ENCODE peak calls at places on chromosomes 4 and X, in seven cellular contexts. J is HCT116, Y is right lobe of liver, I is A549, N is testis, A is breast epithelium, S is GM12892. C is an unnamed sample.
A peak's percentile ranks its signal among the peaks of the same experiment; 100 is the strongest.

GRCh38 chr4:75660491-75660890 is 12.7 kb downstream of the G3BP2 start:
- DNase-seq in S (no peak), J (no peak), N (no peak), I (no peak), Y (no peak), A (no peak), C (no peak)

GRCh38 chr4:10611673-10612072 is 72.9 kb downstream of the CLNK start:
- DNase-seq in Y (no peak), N (no peak), S (no peak), A (no peak), J (peak; percentile 65), I (no peak), C (no peak)

GRCh38 chr4:119550857-119551532 is 77.6 kb downstream of the PDE5A start:
- DNase-seq in A (no peak), J (no peak), S (no peak), Y (no peak), N (no peak), I (no peak), C (no peak)

GRCh38 chrX:77505227-77505626 is 58.0 kb downstream of the FGF16 start:
- DNase-seq in J (no peak), Y (no peak), I (no peak), S (no peak), A (no peak), N (no peak), C (no peak)

GRCh38 chrX:149522914-149523313 is 17.8 kb upstream of the IDS start:
- DNase-seq in A (no peak), N (no peak), I (no peak), S (no peak), Y (peak; percentile 33), J (no peak), C (no peak)

GRCh38 chrX:7214251-7214650 is 66.3 kb upstream of the PUDP start:
- DNase-seq in A (no peak), J (no peak), S (no peak), N (no peak), I (no peak), Y (no peak), C (no peak)

GRCh38 chr4:187995322-187996207 is at the start of gene ZFP42:
- DNase-seq in A (no peak), J (no peak), I (no peak), N (no peak), S (no peak), Y (no peak), C (no peak)

GRCh38 chrX:154785711-154786110 is 19.6 kb downstream of the MPP1 start:
- DNase-seq in J (no peak), S (no peak), Y (no peak), I (no peak), A (no peak), N (no peak), C (no peak)

GRCh38 chr4:55175779-55176231 is 50.4 kb upstream of the KDR start:
- DNase-seq in J (peak; percentile 60), A (no peak), N (no peak), Y (no peak), I (no peak), S (no peak), C (no peak)

GRCh38 chr4:125388653-125389052 is 73.9 kb downstream of the FAT4 start:
- DNase-seq in S (no peak), A (no peak), J (no peak), I (no peak), Y (no peak), N (no peak), C (no peak)

GRCh38 chr4:77938560-77938959 is 75.9 kb downstream of the MRPL1 start:
- DNase-seq in I (no peak), Y (no peak), N (no peak), J (no peak), A (no peak), S (no peak), C (no peak)

GRCh38 chr4:99468891-99469290 is 33.7 kb upstream of the ADH7 start:
- DNase-seq in N (no peak), I (no peak), A (no peak), J (no peak), S (no peak), Y (no peak), C (no peak)

GRCh38 chr4:22389240-22389871 is 126.5 kb downstream of the ADGRA3 start:
- DNase-seq in I (peak; percentile 7), N (peak; percentile 74), A (no peak), J (peak; percentile 48), Y (peak; percentile 30), S (no peak), C (peak; percentile 60)

GRCh38 chr4:123035239-123035638 is 112.8 kb upstream of the NUDT6 start:
- DNase-seq in Y (no peak), A (no peak), J (no peak), N (no peak), I (no peak), S (no peak), C (no peak)

GRCh38 chr4:105976913-105977312 is 81.6 kb downstream of the NPNT start:
- DNase-seq in S (no peak), Y (no peak), I (no peak), A (no peak), N (no peak), J (no peak), C (no peak)

GRCh38 chr4:118904935-118905334 is 16.3 kb downstream of the SYNPO2 start:
- DNase-seq in Y (no peak), S (no peak), I (no peak), N (no peak), A (no peak), J (no peak), C (no peak)

DNA sequence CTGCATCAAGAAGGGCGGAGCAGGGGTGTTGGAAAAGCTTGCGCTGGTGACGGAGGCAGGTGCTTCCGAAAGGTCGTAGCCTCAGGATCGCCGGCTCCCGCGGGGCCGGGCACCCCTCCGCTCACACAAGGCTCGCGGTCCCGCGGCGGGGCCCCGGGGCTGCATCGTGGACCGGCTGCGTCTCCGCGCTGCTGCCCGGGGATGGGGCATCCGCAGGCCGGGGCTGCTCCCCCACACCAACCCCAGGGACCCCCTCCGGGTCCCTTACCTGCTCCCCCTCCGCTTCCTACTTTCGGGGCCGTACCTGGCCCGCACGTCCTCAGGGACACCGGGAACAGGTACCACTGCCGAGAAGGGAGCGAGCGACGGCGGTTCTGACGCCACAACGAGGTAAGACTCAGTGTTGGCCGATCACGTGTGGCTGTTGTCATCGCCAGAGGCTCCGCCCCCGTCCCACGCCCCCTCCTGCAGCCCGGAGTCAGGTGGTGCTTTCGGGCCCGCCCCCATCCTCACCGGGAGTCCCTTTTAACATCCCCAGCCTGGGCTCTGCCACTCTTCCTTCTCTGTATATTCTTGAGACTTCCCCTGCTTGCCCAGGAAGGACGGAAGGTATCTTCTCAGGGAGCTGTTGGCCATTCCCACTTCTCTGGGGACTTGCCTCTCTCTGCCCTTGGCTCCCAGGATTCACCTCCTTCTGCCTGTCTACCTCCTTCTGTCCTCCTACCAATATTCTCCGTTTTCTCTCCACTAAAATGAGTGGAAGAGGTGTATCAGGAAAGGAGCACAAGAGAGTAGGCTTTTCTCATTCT is at the start of gene BEX2:
- DNase-seq in Y (peak; percentile 61), J (peak; percentile 40), N (peak; percentile 92), S (peak; percentile 39), I (peak; percentile 72), A (peak; percentile 84), C (peak; percentile 86)
- TF ChIP-seq POLR2A in Y (no peak), J (peak; percentile 40), N (peak; percentile 33), S (no peak), I (no peak), A (peak; percentile 57), C (peak; percentile 75)

GRCh38 chrX:102599084-102599949 is at the start of gene ARMCX5:
- DNase-seq in J (peak; percentile 84), N (peak; percentile 86), A (peak; percentile 59), I (peak; percentile 55), S (no peak), Y (peak; percentile 58), C (peak; percentile 80)
- TF ChIP-seq POLR2A in J (peak; percentile 88), N (no peak), A (peak; percentile 52), I (peak; percentile 80), S (peak; percentile 86), Y (peak; percentile 66), C (peak; percentile 79)

DNA sequence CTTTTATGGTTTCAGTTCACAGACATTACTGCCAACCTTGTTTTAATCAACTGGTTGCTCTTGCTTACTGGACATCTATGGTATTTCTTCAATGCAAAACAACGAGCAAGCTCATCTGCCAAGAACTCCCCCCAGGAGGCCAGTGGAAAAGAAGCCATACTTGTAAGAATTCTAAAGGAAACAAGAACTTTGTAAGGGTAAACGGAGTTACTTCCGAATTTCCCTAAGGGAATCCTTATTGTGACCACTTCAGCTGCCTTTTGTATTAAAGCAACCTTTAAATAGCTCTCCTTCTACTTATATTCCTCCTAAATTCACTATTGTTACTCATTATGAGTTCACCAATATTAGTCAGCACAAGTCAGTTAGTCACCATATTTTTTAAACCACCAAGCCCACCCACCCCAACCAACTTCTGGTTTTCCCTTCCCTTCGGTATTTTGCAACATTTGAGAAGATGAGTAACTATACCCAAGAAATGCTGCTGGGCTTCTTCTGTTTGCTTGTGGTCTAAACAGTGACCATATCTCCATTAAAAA is 602.8 kb upstream of the DIPK2B start:
- DNase-seq in S (no peak), Y (no peak), I (no peak), J (peak; percentile 73), N (no peak), A (no peak), C (no peak)
- TF ChIP-seq POLR2A in S (no peak), Y (no peak), I (no peak), J (no peak), N (no peak), A (no peak), C (no peak)

GRCh38 chr4:7939377-7940108 is at the start of gene AFAP1:
- DNase-seq in N (peak; percentile 91), S (peak; percentile 94), J (peak; percentile 37), A (peak; percentile 83), Y (peak; percentile 90), I (peak; percentile 81), C (peak; percentile 85)

GRCh38 chr4:7941111-7942018 is 1.7 kb upstream of the AFAP1 start:
- DNase-seq in I (no peak), N (no peak), Y (no peak), A (no peak), J (no peak), S (no peak), C (no peak)

GRCh38 chr4:7942019-7942556 is 2.4 kb upstream of the AFAP1 start:
- DNase-seq in A (no peak), I (no peak), J (no peak), N (no peak), S (no peak), Y (no peak), C (no peak)

GRCh38 chr4:7936963-7937362 is 2.7 kb downstream of the AFAP1 start:
- DNase-seq in J (no peak), I (no peak), N (no peak), A (no peak), S (no peak), Y (no peak), C (no peak)

DNA sequence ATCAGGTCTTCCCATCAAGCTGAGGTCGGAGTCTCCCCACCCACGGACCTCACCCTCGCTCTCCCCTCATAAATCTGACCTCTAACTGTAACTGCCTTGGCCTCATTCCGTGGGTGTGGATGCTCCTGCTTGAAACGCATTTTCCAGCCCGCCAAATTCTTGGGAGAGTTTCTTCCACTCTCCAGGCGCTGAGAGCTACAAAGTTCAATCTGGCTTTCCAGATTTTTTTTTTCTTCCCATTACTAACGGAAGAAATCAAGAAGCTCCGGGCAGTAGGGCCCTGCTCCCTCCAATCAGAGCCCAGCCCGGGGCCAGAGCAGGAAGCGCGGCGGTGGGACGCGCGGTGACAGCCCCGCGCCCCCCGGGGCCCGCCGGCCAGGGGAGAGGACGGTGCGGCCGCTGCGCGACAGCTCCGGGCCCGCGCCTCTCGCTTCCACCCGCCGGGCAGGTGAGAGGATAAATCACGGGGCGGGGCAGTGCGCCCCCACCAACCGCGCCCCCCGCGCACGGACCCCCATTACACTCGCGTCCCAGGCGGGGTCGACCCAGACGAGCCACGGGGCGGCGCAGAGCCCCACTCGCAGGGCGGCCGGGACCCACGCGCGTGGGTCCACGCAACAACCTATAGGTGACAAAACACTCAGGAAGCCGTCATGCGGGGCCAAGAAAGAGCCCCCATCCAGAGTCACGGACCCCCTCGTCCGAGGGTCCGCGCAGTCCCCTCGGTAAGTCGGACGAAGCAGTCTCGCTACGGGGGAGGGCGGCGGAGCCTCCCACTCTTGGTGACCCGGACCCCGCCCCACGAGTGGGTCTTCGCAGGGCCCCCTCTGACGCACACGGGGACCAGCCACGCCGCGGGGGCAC is 916 bp downstream of the AFAP1 start:
- DNase-seq in I (no peak), Y (peak; percentile 44), A (no peak), N (peak; percentile 29), J (no peak), S (no peak), C (no peak)
- TF ChIP-seq POLR2A in I (no peak), Y (peak; percentile 28), A (no peak), N (no peak), J (no peak), S (no peak), C (peak; percentile 33)